ENCODE peak calls at places on chromosomes 12 and 14, in four cellular contexts. X is stimulated activated CD8-positive, alpha-beta memory T cell treated with anti-CD3 and anti-CD28 coated beads, Interleukin-2, amount 100 ng/mL, for 48 hours; Z is HEK293T; M is central memory CD4-positive, alpha-beta T cell. H is an unnamed sample.

GRCh38 chr14:73977896-73978295 is 27.8 kb downstream of the COQ6 start:
- DNase-seq in X (no peak), M (no peak), Z (no peak), H (no peak)

GRCh38 chr12:52197371-52198231 is 5.8 kb upstream of the KRT80 start:
- DNase-seq in X (no peak), Z (no peak), M (no peak), H (no peak)

GRCh38 chr14:79809849-79810612 is 401.3 kb downstream of the DIO2 start:
- DNase-seq in Z (no peak), X (no peak), M (no peak), H (no peak)

GRCh38 chr14:87334997-87335675 is 657.8 kb downstream of the GALC start:
- DNase-seq in M (no peak), Z (no peak), X (no peak), H (no peak)

GRCh38 chr14:71650187-71650586 is 282.0 kb upstream of the RGS6 start:
- DNase-seq in X (no peak), Z (no peak), M (no peak), H (no peak)

GRCh38 chr12:89051065-89051677 is 301.1 kb downstream of the DUSP6 start:
- DNase-seq in X (no peak), Z (peak; percentile 43), M (peak; percentile 47), H (peak; percentile 21)

GRCh38 chr12:110579239-110579888 is 3.8 kb downstream of the PPTC7 start:
- DNase-seq in X (no peak), Z (no peak), M (no peak), H (no peak)

GRCh38 chr12:97561321-97562230 is 99.0 kb downstream of the RMST start:
- DNase-seq in M (no peak), Z (no peak), X (no peak), H (no peak)

GRCh38 chr14:105091335-105092123 is 26.3 kb upstream of the GPR132 start:
- DNase-seq in M (no peak), Z (no peak), X (no peak), H (no peak)

GRCh38 chr14:80356413-80356812 is 145.1 kb upstream of the DIO2 start:
- DNase-seq in M (no peak), X (no peak), Z (no peak), H (peak; percentile 10)

GRCh38 chr12:6533653-6534157 is 612 bp upstream of the GAPDH start:
- DNase-seq in Z (peak; percentile 73), X (peak; percentile 46), M (no peak), H (peak; percentile 97)

GRCh38 chr12:21801522-21802288 is 27.2 kb upstream of the KCNJ8 start:
- DNase-seq in Z (no peak), X (no peak), M (no peak), H (no peak)

GRCh38 chr12:124230117-124230757 is 64.7 kb upstream of the RFLNA start:
- DNase-seq in M (no peak), Z (no peak), X (no peak), H (no peak)

GRCh38 chr12:13982010-13982409 is 608 bp upstream of the GRIN2B start:
- DNase-seq in M (no peak), X (no peak), Z (peak; percentile 66), H (no peak)